ENCODE peak calls at places on chromosome 3, in nine cellular contexts. F is IMR-90, D is left lung, H is tibial nerve, R is thoracic aorta, E is OCI-LY7, A is left ventricle myocardium inferior, K is brain microvascular endothelial cell, I is testis. Q is an unnamed sample.

GRCh38 chr3:12993623-12994356 is 79.4 kb downstream of the IQSEC1 start:
- DNase-seq in E (no peak), K (no peak), D (no peak), I (no peak), A (no peak), H (no peak), F (no peak), R (no peak), Q (peak; percentile 76)

GRCh38 chr3:9251055-9251786 is 1.8 kb upstream of the SRGAP3 start:
- DNase-seq in E (no peak), I (no peak), H (no peak), A (peak; percentile 67), R (no peak), F (no peak), K (no peak), D (no peak), Q (no peak)

GRCh38 chr3:40821316-40821715 is 296.6 kb downstream of the ZNF621 start:
- DNase-seq in A (no peak), E (no peak), D (no peak), R (no peak), K (no peak), F (no peak), H (no peak), I (no peak), Q (no peak)

GRCh38 chr3:57706462-57706861 is 13.6 kb upstream of the DENND6A start:
- DNase-seq in R (no peak), D (no peak), F (peak; percentile 93), A (no peak), H (no peak), K (peak; percentile 52), I (no peak), E (no peak), Q (no peak)

GRCh38 chr3:186983372-186984058 is 53.2 kb downstream of the ST6GAL1 start:
- DNase-seq in R (no peak), E (no peak), A (no peak), I (no peak), D (no peak), H (no peak), K (no peak), F (peak; percentile 18), Q (no peak)

GRCh38 chr3:182837855-182838454 is 44.7 kb downstream of the ATP11B start:
- DNase-seq in I (no peak), D (no peak), K (no peak), R (no peak), E (peak; percentile 33), F (peak; percentile 48), A (no peak), H (no peak), Q (no peak)

GRCh38 chr3:186290791-186291190 is 71.2 kb downstream of the DGKG start:
- DNase-seq in A (no peak), E (no peak), F (no peak), H (no peak), K (no peak), I (no peak), R (no peak), D (no peak), Q (no peak)

GRCh38 chr3:117322866-117323265 is 613.3 kb downstream of the TUSC7 start:
- DNase-seq in H (no peak), K (no peak), D (no peak), E (no peak), F (peak; percentile 28), I (no peak), R (no peak), A (no peak), Q (no peak)

GRCh38 chr3:140850210-140850955 is 91.3 kb upstream of the SLC25A36 start:
- DNase-seq in K (no peak), H (no peak), D (no peak), I (no peak), R (no peak), F (no peak), A (no peak), E (peak; percentile 30), Q (no peak)

GRCh38 chr3:4494807-4495200 is 1.7 kb downstream of the ITPR1 start:
- DNase-seq in H (no peak), F (no peak), A (no peak), K (no peak), R (no peak), I (peak; percentile 28), E (peak; percentile 65), D (no peak), Q (no peak)

GRCh38 chr3:43405888-43406636 is 119.7 kb downstream of the SNRK start:
- DNase-seq in K (peak; percentile 97), F (peak; percentile 92), A (peak; percentile 45), I (no peak), H (no peak), E (no peak), D (no peak), R (no peak), Q (no peak)

GRCh38 chr3:69488026-69488425 is 102.1 kb upstream of the FRMD4B start:
- DNase-seq in K (no peak), D (no peak), E (no peak), R (no peak), H (no peak), A (no peak), F (no peak), I (no peak), Q (no peak)

GRCh38 chr3:9879830-9880549 is at the start of gene CIDEC:
- DNase-seq in I (no peak), K (no peak), H (no peak), A (no peak), E (no peak), F (no peak), D (no peak), R (no peak), Q (peak; percentile 49)

GRCh38 chr3:139234491-139234890 is 109.3 kb upstream of the MRPS22 start:
- DNase-seq in E (no peak), H (no peak), R (no peak), D (no peak), F (no peak), K (no peak), I (no peak), A (no peak), Q (no peak)

DNA sequence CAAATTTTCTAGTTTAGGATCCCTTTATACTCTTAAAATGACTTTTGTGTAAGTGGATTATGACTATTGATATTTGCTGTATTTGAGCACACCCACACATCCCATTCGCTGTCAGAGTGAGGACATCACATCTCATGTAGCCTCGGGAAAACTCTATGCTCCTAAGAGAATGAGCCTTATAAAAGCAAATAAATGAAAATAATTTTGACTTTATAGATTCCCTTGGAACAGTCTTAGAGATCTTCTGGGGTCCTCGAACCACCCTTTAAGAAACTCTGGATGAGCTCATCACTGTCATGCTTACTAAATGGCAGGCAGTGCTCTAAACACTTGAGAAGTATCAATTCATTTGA is 16.1 kb upstream of the EXOG start:
- DNase-seq in D (no peak), R (no peak), A (no peak), K (no peak), F (no peak), I (no peak), H (no peak), E (no peak), Q (no peak)
- TF ChIP-seq CTCF in D (no peak), R (no peak), A (no peak), K (no peak), F (no peak), I (no peak), H (no peak), E (peak; percentile 39), Q (no peak)

DNA sequence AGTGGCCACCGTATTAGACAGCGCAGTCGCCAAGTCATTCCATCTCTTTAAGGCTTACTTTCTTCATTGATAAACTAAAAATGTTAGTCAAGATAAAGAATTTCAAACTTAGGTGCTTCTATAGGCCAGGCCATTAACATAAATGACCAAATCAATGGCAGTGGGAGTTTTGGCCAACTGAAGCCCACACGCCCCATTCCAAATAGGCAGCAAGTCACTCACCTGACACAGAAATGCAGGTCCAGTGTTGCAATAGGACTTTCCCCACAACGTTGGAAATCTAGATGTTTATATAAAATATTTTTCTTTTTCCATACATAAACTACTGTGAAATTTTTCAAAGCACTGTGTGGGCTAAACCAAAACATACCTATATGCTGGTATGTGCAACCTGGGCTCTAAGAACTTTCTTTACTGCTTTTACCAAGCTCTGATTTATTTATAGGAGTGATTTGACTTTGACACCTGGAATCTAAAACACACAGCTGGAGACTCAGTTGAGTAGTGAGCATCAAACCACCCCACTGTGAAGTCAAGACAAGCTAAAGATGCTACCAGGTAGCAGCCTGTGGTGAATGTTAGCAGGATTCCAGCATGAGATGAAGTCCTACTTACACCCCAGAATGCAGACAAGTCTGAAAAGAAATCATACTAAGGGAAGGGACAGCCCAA is 15.1 kb downstream of the GOLIM4 start:
- DNase-seq in H (no peak), E (peak; percentile 67), D (no peak), R (no peak), I (no peak), A (no peak), F (no peak), K (no peak), Q (no peak)
- TF ChIP-seq CTCF in H (no peak), E (no peak), D (no peak), R (no peak), I (no peak), A (no peak), F (no peak), K (no peak), Q (no peak)

DNA sequence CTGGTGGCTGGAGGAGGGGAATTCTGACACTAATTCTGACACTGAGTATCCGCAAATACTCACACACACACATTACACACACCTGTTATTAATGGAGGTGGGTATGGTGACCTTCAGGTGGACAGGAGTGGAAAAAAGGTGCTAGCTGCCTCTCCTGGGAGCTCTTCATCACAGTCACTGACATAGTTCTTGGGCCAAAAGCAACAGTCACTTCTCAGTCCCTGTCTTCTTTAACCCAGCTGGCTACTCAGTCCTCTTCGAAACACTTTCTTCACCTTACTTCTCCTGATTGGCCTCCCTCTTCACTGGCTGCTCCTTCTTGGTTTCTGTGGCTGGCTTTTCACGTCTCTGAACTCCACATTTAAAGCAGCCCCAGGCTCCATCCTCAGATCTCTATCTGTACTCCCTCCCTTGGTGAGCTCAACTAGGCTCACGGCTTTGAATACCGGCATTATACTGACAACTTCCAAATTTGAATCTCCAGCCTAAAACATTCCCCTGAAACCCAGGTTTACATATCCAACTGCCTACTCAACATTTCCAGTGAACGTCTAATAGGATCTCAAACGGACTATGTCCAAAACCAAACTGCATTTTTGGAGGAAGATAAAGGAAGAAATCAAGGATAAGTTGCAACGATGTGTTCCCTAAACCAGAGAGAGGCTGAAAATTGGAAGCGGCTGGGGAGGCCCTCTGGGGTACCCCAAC is 53.2 kb upstream of the HEG1 start:
- DNase-seq in H (no peak), I (no peak), R (no peak), K (no peak), E (no peak), F (no peak), D (no peak), A (no peak), Q (no peak)
- TF ChIP-seq CTCF in H (no peak), I (no peak), R (no peak), K (no peak), E (no peak), F (no peak), D (no peak), A (no peak), Q (no peak)

DNA sequence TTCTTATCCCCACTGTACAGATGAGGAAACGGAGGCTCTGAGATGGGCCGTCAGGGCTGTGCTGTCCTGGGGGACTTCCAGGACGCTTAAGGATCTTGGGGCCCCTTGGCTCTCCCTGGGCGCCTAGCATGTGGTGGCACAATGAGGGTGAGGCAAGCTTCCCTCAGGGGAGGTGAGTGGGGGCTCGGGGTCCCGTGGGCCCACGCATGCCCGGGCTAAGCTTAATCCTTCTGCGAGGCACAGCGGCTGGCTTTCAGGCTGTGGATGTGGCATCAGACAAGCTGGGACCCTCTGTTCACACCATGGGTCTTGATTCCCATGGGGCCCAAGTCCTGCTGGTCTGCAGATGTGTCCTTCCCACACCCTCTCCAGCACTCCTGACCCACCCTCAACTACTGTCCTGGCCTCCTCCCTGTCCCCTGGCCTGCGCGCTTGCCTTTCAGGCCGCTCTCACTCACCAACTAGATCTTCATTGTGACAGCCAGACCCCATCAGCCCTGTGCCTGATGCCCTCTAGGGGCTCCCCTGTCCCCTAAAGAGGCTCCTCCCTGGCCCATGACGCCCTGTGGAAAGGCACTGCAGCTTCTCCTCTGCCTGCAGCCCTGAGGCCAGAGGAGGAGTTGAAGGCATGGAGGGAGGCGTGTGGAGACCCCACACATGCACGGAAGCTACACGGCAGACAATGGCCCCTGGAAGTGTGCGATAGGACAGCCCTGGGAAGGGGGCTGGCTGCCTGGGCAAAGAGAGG is 11.3 kb downstream of the DUSP7 start:
- DNase-seq in E (no peak), I (no peak), A (no peak), H (no peak), R (no peak), F (no peak), K (no peak), D (no peak), Q (no peak)
- TF ChIP-seq CTCF in E (peak; percentile 28), I (no peak), A (no peak), H (no peak), R (no peak), F (no peak), K (no peak), D (no peak), Q (no peak)